ENCODE peak calls at places on chromosomes 3 and 15, in eight cellular contexts. D, R, C, W, N, S, L and V are unnamed samples.

GRCh38 chr15:48963524-48964113 is at the start of gene SHC4:
- DNase-seq in D (peak; percentile 73), R (peak; percentile 74), C (no peak), W (peak; percentile 65), N (peak; percentile 84), S (peak; percentile 9), L (peak; percentile 70), V (peak; percentile 84)

GRCh38 chr15:57541805-57542504 is 49.7 kb upstream of the MYZAP start:
- DNase-seq in D (peak; percentile 64), R (peak; percentile 69), C (peak; percentile 52), W (peak; percentile 63), N (peak; percentile 66), S (no peak), L (peak; percentile 80), V (peak; percentile 91)

GRCh38 chr15:96225642-96226259 is 104.7 kb upstream of the NR2F2 start:
- DNase-seq in D (no peak), R (no peak), C (no peak), W (no peak), N (peak; percentile 68), S (no peak), L (no peak), V (no peak)

GRCh38 chr3:24496529-24497482 is 2.2 kb upstream of the THRB start:
- DNase-seq in D (no peak), R (peak; percentile 69), C (peak; percentile 4), W (peak; percentile 64), N (peak; percentile 86), S (no peak), L (peak; percentile 94), V (peak; percentile 92)

GRCh38 chr3:55285156-55285555 is 201.9 kb downstream of the WNT5A start:
- DNase-seq in D (no peak), R (no peak), C (no peak), W (no peak), N (no peak), S (no peak), L (no peak), V (no peak)

GRCh38 chr3:15629860-15630597 is 28.5 kb downstream of the BTD start:
- DNase-seq in D (peak; percentile 89), R (no peak), C (no peak), W (peak; percentile 52), N (peak; percentile 82), S (peak; percentile 67), L (peak; percentile 56), V (no peak)

GRCh38 chr3:50255251-50255615 is 13.7 kb upstream of the SEMA3B start:
- DNase-seq in D (no peak), R (no peak), C (no peak), W (no peak), N (no peak), S (no peak), L (no peak), V (no peak)

GRCh38 chr3:190336516-190337189 is 14.4 kb upstream of the CLDN1 start:
- DNase-seq in D (no peak), R (no peak), C (no peak), W (no peak), N (no peak), S (no peak), L (no peak), V (no peak)

GRCh38 chr15:41233367-41233771 is 2.3 kb downstream of the CHP1 start:
- DNase-seq in D (peak; percentile 24), R (no peak), C (peak; percentile 59), W (peak; percentile 25), N (peak; percentile 62), S (no peak), L (no peak), V (no peak)

GRCh38 chr3:57983734-57984518 is 24.3 kb upstream of the FLNB start:
- DNase-seq in D (peak; percentile 61), R (no peak), C (peak; percentile 66), W (no peak), N (peak; percentile 84), S (peak; percentile 18), L (peak; percentile 83), V (peak; percentile 91)

GRCh38 chr3:71303627-71304260 is 279.8 kb downstream of the FOXP1 start:
- DNase-seq in D (no peak), R (no peak), C (no peak), W (no peak), N (no peak), S (no peak), L (no peak), V (no peak)

GRCh38 chr3:52086939-52087675 is 30.7 kb upstream of the DUSP7 start:
- DNase-seq in D (no peak), R (no peak), C (no peak), W (no peak), N (peak; percentile 45), S (no peak), L (peak; percentile 62), V (peak; percentile 80)